ENCODE peak calls at places on chromosomes 11 and 22, in ten cellular contexts. K is BJ, T is Caco-2, D is ovary, P is psoas muscle, I is transverse colon, C is A549, E is AG09309, X is HFFc6, B is Peyer's patch. F is an unnamed sample.

GRCh38 chr11:78318733-78319132 is 98.9 kb downstream of the GAB2 start:
- DNase-seq in B (no peak), D (no peak), X (no peak), K (no peak), T (no peak), E (no peak), I (no peak), C (no peak), P (no peak), F (no peak)

GRCh38 chr11:115222218-115222862 is 281.9 kb downstream of the CADM1 start:
- DNase-seq in P (no peak), T (no peak), X (no peak), K (peak), E (peak), C (peak), B (no peak), D (no peak), I (peak), F (no peak)

GRCh38 chr11:69922015-69922595 is 102.9 kb upstream of the FGF3 start:
- DNase-seq in K (no peak), P (no peak), E (no peak), X (no peak), T (peak), B (no peak), D (peak), C (no peak), I (no peak), F (no peak)

GRCh38 chr11:48170176-48170839 is 46.3 kb upstream of the OR4B1 start:
- DNase-seq in P (no peak), D (no peak), C (no peak), T (no peak), I (no peak), K (no peak), E (no peak), B (no peak), X (peak), F (no peak)

GRCh38 chr11:16126361-16126760 is 230.0 kb downstream of the SOX6 start:
- DNase-seq in I (no peak), K (no peak), P (no peak), T (peak), E (no peak), C (no peak), D (no peak), X (no peak), B (no peak), F (peak)

GRCh38 chr11:60040109-60040508 is at the start of gene OOSP2:
- DNase-seq in D (no peak), P (no peak), B (no peak), C (no peak), E (no peak), T (no peak), X (no peak), I (no peak), K (no peak), F (no peak)

GRCh38 chr11:106473089-106473722 is 395.7 kb downstream of the AASDHPPT start:
- DNase-seq in D (no peak), P (no peak), B (no peak), T (no peak), I (no peak), E (no peak), X (no peak), K (no peak), C (no peak), F (no peak)

GRCh38 chr11:87081358-87081757 is 43.6 kb downstream of the TMEM135 start:
- DNase-seq in B (no peak), X (no peak), K (no peak), C (no peak), D (no peak), T (no peak), P (no peak), E (no peak), I (no peak), F (no peak)

GRCh38 chr11:108697872-108698473 is 33.1 kb downstream of the DDX10 start:
- DNase-seq in C (peak), P (no peak), B (peak), K (no peak), I (peak), X (peak), T (peak), E (peak), D (no peak), F (peak)

GRCh38 chr11:75273331-75273988 is 32.9 kb downstream of the TPBGL start:
- DNase-seq in K (no peak), P (no peak), B (no peak), C (no peak), X (no peak), T (no peak), E (no peak), D (peak), I (no peak), F (no peak)

GRCh38 chr11:282171-282570 is 4.0 kb downstream of the NLRP6 start:
- DNase-seq in C (no peak), B (no peak), T (no peak), I (no peak), P (peak), D (peak), E (no peak), X (no peak), K (no peak), F (no peak)

GRCh38 chr11:36945384-36945783 is 347.3 kb upstream of the RAG2 start:
- DNase-seq in P (no peak), D (no peak), I (no peak), K (no peak), B (no peak), C (peak), E (no peak), T (no peak), X (no peak), F (no peak)

GRCh38 chr22:42360348-42360747 is 71.9 kb downstream of the NFAM1 start:
- DNase-seq in D (no peak), E (no peak), I (no peak), X (no peak), T (no peak), C (no peak), B (no peak), K (no peak), P (no peak), F (no peak)

GRCh38 chr11:61460474-61460881 is 30.6 kb downstream of the SDHAF2 start:
- DNase-seq in D (no peak), B (no peak), X (no peak), E (no peak), C (no peak), K (no peak), T (no peak), P (peak), I (no peak), F (no peak)

GRCh38 chr11:43547411-43547718 is 133.2 kb upstream of the HSD17B12 start:
- DNase-seq in X (no peak), K (no peak), E (no peak), I (no peak), C (no peak), T (no peak), P (no peak), D (peak), B (no peak), F (no peak)

GRCh38 chr11:77170107-77170506 is 42.1 kb downstream of the MYO7A start:
- DNase-seq in B (no peak), T (peak), X (no peak), E (no peak), C (no peak), D (no peak), K (no peak), P (peak), I (no peak), F (no peak)

GRCh38 chr22:44373234-44373633 is 60.5 kb upstream of the SHISAL1 start:
- DNase-seq in I (no peak), P (peak), E (no peak), D (peak), K (no peak), C (no peak), T (no peak), X (no peak), B (no peak), F (no peak)

GRCh38 chr11:67099841-67100324 is 19.2 kb upstream of the KDM2A start:
- DNase-seq in P (no peak), B (no peak), K (no peak), I (no peak), C (no peak), T (no peak), D (no peak), X (no peak), E (no peak), F (no peak)

GRCh38 chr22:48478124-48478523 is 1349.5 kb downstream of the BRD1 start:
- DNase-seq in B (no peak), P (no peak), C (no peak), E (no peak), X (no peak), D (no peak), K (no peak), I (no peak), T (no peak), F (no peak)

GRCh38 chr22:19767427-19768380 is 7.1 kb downstream of the TBX1 start:
- DNase-seq in K (no peak), B (no peak), I (no peak), X (no peak), T (peak), E (no peak), C (no peak), D (no peak), P (peak), F (no peak)

GRCh38 chr22:37803636-37804371 is 3.9 kb upstream of the GCAT start:
- DNase-seq in C (no peak), X (no peak), B (no peak), I (no peak), D (peak), P (no peak), E (no peak), T (no peak), K (no peak), F (no peak)

GRCh38 chr11:14193644-14194043 is 165.3 kb downstream of the RRAS2 start:
- DNase-seq in E (no peak), C (no peak), B (no peak), I (no peak), P (no peak), D (no peak), K (no peak), T (no peak), X (no peak), F (no peak)

GRCh38 chr11:64246874-64247728 is at the start of gene PPP1R14B:
- DNase-seq in P (peak), T (peak), X (peak), C (peak), E (no peak), D (peak), B (peak), K (no peak), I (peak), F (peak)
- TF ChIP-seq CTCF in P (no peak), T (no peak), X (peak), C (no peak), E (no peak), D (no peak), B (peak), K (no peak), I (peak), F (no peak)

GRCh38 chr11:19738124-19738523 is 25.5 kb downstream of the NAV2 start:
- DNase-seq in E (no peak), B (no peak), C (no peak), D (no peak), I (no peak), P (no peak), T (no peak), X (no peak), K (no peak), F (no peak)

GRCh38 chr11:19734171-19734570 is 21.5 kb downstream of the NAV2 start:
- DNase-seq in C (no peak), B (no peak), I (no peak), T (no peak), P (no peak), K (no peak), D (no peak), X (no peak), E (no peak), F (no peak)

GRCh38 chr11:19736831-19737230 is 24.2 kb downstream of the NAV2 start:
- DNase-seq in K (no peak), X (no peak), C (no peak), E (no peak), I (no peak), T (no peak), P (no peak), B (no peak), D (no peak), F (no peak)

GRCh38 chr11:19737575-19737974 is 24.9 kb downstream of the NAV2 start:
- DNase-seq in T (no peak), D (no peak), C (no peak), I (no peak), K (no peak), E (no peak), B (no peak), P (no peak), X (no peak), F (no peak)

DNA sequence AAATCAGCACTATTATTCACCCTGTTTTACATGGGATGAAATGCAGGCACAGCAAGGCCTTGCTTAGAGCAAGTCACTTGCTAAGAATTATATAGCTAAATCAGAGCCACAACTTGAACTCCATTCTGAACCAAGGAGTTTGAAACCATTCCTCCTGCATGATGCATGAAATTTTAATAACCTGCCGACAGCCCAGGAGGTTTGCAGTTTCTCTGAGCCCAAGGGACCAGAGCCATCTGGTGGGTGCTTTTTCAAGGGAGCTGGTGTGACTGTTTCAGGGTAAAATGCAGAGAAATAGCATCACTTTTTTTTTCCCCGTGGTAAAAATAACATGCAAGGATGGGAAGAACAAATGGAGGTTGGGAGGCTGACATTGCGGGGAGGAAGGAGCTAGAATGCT is 22.9 kb downstream of the NAV2 start:
- DNase-seq in K (peak), T (no peak), I (no peak), X (peak), E (no peak), B (no peak), C (no peak), P (no peak), D (no peak), F (no peak)
- TF ChIP-seq CTCF in K (peak), T (no peak), I (no peak), X (peak), E (peak), B (no peak), C (no peak), P (peak), D (no peak), F (no peak)

GRCh38 chr11:8265681-8266241 is 2.1 kb upstream of the LMO1 start:
- DNase-seq in P (no peak), B (no peak), X (no peak), E (no peak), K (no peak), D (no peak), I (no peak), C (no peak), T (no peak), F (peak)
- TF ChIP-seq CTCF in P (no peak), B (no peak), X (peak), E (peak), K (no peak), D (no peak), I (no peak), C (no peak), T (peak), F (peak)

DNA sequence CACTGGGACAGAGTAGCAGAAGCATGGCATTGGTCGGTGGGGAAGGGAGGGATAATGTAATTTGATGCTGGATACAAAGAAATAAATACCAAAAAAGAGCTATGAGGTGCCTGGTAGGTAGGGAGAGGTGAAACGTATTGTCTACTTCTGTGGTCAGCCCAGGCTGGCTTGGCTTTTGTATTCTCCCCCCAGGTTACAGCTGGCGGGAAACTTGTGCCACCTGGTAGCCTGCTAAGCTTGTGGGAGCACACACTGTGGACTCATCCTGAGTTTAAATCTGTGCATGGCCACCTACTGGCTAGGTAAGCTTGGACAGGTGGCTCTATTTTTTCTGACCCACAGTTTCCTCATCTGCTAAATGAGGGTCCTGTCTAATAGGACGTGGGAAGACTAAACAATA is 165.2 kb upstream of the E2F8 start:
- DNase-seq in C (no peak), K (no peak), D (no peak), E (no peak), P (no peak), I (no peak), T (no peak), B (no peak), X (no peak), F (no peak)
- TF ChIP-seq CTCF in C (no peak), K (no peak), D (no peak), E (no peak), P (no peak), I (no peak), T (no peak), B (no peak), X (no peak), F (no peak)